ENCODE peak calls at places on chromosomes 11 and 22, in six cellular contexts. C is NCI-H1092; G is skeletal muscle cell; H is activated naive CD8-positive, alpha-beta T cell treated with anti-CD3 and anti-CD28 coated beads, Interleukin-2, amount 10 ng/mL, durations not matched to agents 7 days and 5 days; N is ureter; R is left kidney. V is an unnamed sample.

GRCh38 chr11:1935156-1936071 is 11.7 kb upstream of the MRPL23 start:
- DNase-seq in C (no peak), G (no peak), H (peak; percentile 29), N (peak; percentile 37), R (no peak), V (no peak)

GRCh38 chr22:46674367-46674781 is 54.2 kb downstream of the GRAMD4 start:
- DNase-seq in C (no peak), G (no peak), H (peak; percentile 84), N (no peak), R (no peak), V (no peak)

GRCh38 chr22:25765016-25765367 is 23.0 kb downstream of the MYO18B start:
- DNase-seq in C (no peak), G (no peak), H (no peak), N (no peak), R (no peak), V (no peak)

GRCh38 chr11:68127791-68128681 is 6.8 kb upstream of the CHKA start:
- DNase-seq in C (no peak), G (peak; percentile 35), H (no peak), N (peak; percentile 71), R (peak; percentile 95), V (no peak)

GRCh38 chr11:67303989-67304411 is 670 bp downstream of the SSH3 start:
- DNase-seq in C (no peak), G (no peak), H (peak; percentile 64), N (peak; percentile 62), R (no peak), V (no peak)

GRCh38 chr22:47357086-47357485 is 594.6 kb downstream of the TBC1D22A start:
- DNase-seq in C (no peak), G (no peak), H (no peak), N (peak; percentile 20), R (no peak), V (no peak)

GRCh38 chr11:61149624-61150615 is 11.3 kb downstream of the VPS37C start:
- DNase-seq in C (no peak), G (no peak), H (no peak), N (no peak), R (peak; percentile 55), V (no peak)

GRCh38 chr11:2467695-2468055 is 22.9 kb downstream of the KCNQ1 start:
- DNase-seq in C (no peak), G (no peak), H (no peak), N (no peak), R (no peak), V (no peak)

GRCh38 chr11:46238967-46239800 is 38.3 kb upstream of the CREB3L1 start:
- DNase-seq in C (peak; percentile 46), G (no peak), H (peak; percentile 93), N (peak; percentile 89), R (peak; percentile 93), V (no peak)

GRCh38 chr11:9076661-9077060 is 14.7 kb downstream of the SCUBE2 start:
- DNase-seq in C (no peak), G (no peak), H (no peak), N (no peak), R (no peak), V (no peak)

GRCh38 chr22:26893711-26894110 is 236.3 kb downstream of the MIAT start:
- DNase-seq in C (no peak), G (no peak), H (no peak), N (no peak), R (no peak), V (no peak)

GRCh38 chr11:17914957-17915356 is 97.9 kb downstream of the SERGEF start:
- DNase-seq in C (no peak), G (no peak), H (no peak), N (no peak), R (no peak), V (no peak)

GRCh38 chr11:132125855-132126841 is 755.7 kb downstream of the NTM start:
- DNase-seq in C (peak; percentile 59), G (peak; percentile 54), H (no peak), N (peak; percentile 50), R (peak; percentile 70), V (no peak)

GRCh38 chr22:43512279-43512678 is 100.5 kb downstream of the MPPED1 start:
- DNase-seq in C (no peak), G (no peak), H (no peak), N (no peak), R (no peak), V (no peak)

GRCh38 chr22:35995772-35996171 is 32.9 kb downstream of the RBFOX2 start:
- DNase-seq in C (no peak), G (peak; percentile 91), H (no peak), N (peak; percentile 78), R (peak; percentile 80), V (peak; percentile 84)

GRCh38 chr11:133824593-133824992 is 20.7 kb downstream of the SPATA19 start:
- DNase-seq in C (no peak), G (no peak), H (no peak), N (no peak), R (no peak), V (no peak)

GRCh38 chr11:15845261-15845660 is 511.1 kb downstream of the SOX6 start:
- DNase-seq in C (peak; percentile 54), G (no peak), H (no peak), N (no peak), R (no peak), V (no peak)

GRCh38 chr11:123475478-123475877 is 45.4 kb downstream of the GRAMD1B start:
- DNase-seq in C (peak; percentile 37), G (no peak), H (no peak), N (no peak), R (peak; percentile 73), V (no peak)

GRCh38 chr11:8011981-8012444 is 24.9 kb downstream of the EIF3F start:
- DNase-seq in C (no peak), G (peak; percentile 85), H (no peak), N (peak; percentile 32), R (no peak), V (peak; percentile 82)

GRCh38 chr11:120578591-120579154 is 67.1 kb downstream of the GRIK4 start:
- DNase-seq in C (no peak), G (no peak), H (no peak), N (no peak), R (no peak), V (no peak)

GRCh38 chr22:17470880-17471500 is 92.3 kb upstream of the SLC25A18 start:
- DNase-seq in C (no peak), G (no peak), H (no peak), N (no peak), R (no peak), V (no peak)

GRCh38 chr22:42282252-42282942 is 11.9 kb upstream of the TCF20 start:
- DNase-seq in C (no peak), G (no peak), H (peak; percentile 27), N (no peak), R (peak; percentile 62), V (no peak)

GRCh38 chr11:65180877-65181568 is 705 bp upstream of the CAPN1 start:
- DNase-seq in C (peak; percentile 36), G (no peak), H (peak; percentile 77), N (peak; percentile 69), R (peak; percentile 94), V (no peak)

GRCh38 chr11:46907606-46908005 is 10.7 kb downstream of the LRP4 start:
- DNase-seq in C (no peak), G (no peak), H (no peak), N (no peak), R (no peak), V (no peak)

GRCh38 chr11:68938088-68938487 is 34.4 kb downstream of the IGHMBP2 start:
- DNase-seq in C (no peak), G (no peak), H (no peak), N (no peak), R (no peak), V (no peak)

GRCh38 chr22:22410121-22410520 is 98.4 kb downstream of the ZNF280B start:
- DNase-seq in C (no peak), G (peak; percentile 26), H (no peak), N (no peak), R (peak; percentile 33), V (no peak)

GRCh38 chr11:36492724-36493304 is 17.3 kb downstream of the TRAF6 start:
- DNase-seq in C (no peak), G (no peak), H (no peak), N (no peak), R (peak; percentile 50), V (no peak)

GRCh38 chr11:15327786-15328231 is 213.1 kb downstream of the INSC start:
- DNase-seq in C (peak; percentile 71), G (peak; percentile 2), H (no peak), N (peak; percentile 55), R (peak; percentile 90), V (no peak)

GRCh38 chr11:107858217-107859070 is at the start of gene SLC35F2:
- DNase-seq in C (peak; percentile 19), G (no peak), H (peak; percentile 77), N (peak; percentile 68), R (peak; percentile 92), V (no peak)

GRCh38 chr11:68609761-68610160 is 74.6 kb upstream of the GAL start:
- DNase-seq in C (no peak), G (no peak), H (no peak), N (no peak), R (peak; percentile 49), V (no peak)

GRCh38 chr11:129737535-129738230 is 78.0 kb upstream of the TMEM45B start:
- DNase-seq in C (no peak), G (no peak), H (no peak), N (no peak), R (peak; percentile 54), V (no peak)

GRCh38 chr11:119091083-119091650 is 6.5 kb downstream of the HMBS start:
- DNase-seq in C (no peak), G (no peak), H (no peak), N (no peak), R (no peak), V (no peak)

GRCh38 chr11:126355926-126356897 is 726 bp downstream of the ST3GAL4 start:
- DNase-seq in C (no peak), G (no peak), H (no peak), N (peak; percentile 59), R (peak; percentile 68), V (no peak)

GRCh38 chr11:122685041-122685440 is 29.5 kb downstream of the UBASH3B start:
- DNase-seq in C (no peak), G (no peak), H (no peak), N (no peak), R (no peak), V (no peak)

GRCh38 chr11:71212871-71213559 is 39.4 kb downstream of the SHANK2 start:
- DNase-seq in C (no peak), G (peak; percentile 10), H (no peak), N (no peak), R (no peak), V (no peak)

V was measured in AG04449.